ENCODE peak calls at places on chromosomes 11 and 22, in ten cellular contexts. V is uterus, C is Peyer's patch, S is colonic mucosa, M is AG04450, B is lung, U is neural progenitor cell, F is RWPE2, R is fibroblast of lung, Z is mesenchymal stem cell. L is an unnamed sample.

GRCh38 chr11:68525930-68526329 is 65.4 kb downstream of the PPP6R3 start:
- DNase-seq in V (no peak), S (no peak), R (no peak), C (no peak), U (no peak), Z (no peak), M (no peak), F (no peak), B (no peak), L (no peak)

GRCh38 chr11:104581246-104581980 is 316.8 kb downstream of the CASP12 start:
- DNase-seq in B (no peak), F (no peak), U (peak; percentile 61), S (no peak), V (no peak), Z (no peak), R (peak; percentile 65), C (no peak), M (no peak), L (no peak)

GRCh38 chr22:49845241-49845640 is 8.4 kb upstream of the ZBED4 start:
- DNase-seq in M (no peak), S (no peak), V (no peak), F (no peak), R (no peak), B (no peak), U (no peak), C (no peak), Z (no peak), L (no peak)

GRCh38 chr11:108498046-108498815 is at the start of gene POGLUT3:
- DNase-seq in C (peak; percentile 68), Z (peak; percentile 67), F (no peak), S (peak; percentile 53), R (peak; percentile 58), V (peak; percentile 45), U (peak; percentile 88), M (no peak), B (peak; percentile 45), L (peak; percentile 55)

GRCh38 chr11:126337472-126338241 is 17.8 kb upstream of the ST3GAL4 start:
- DNase-seq in V (no peak), M (no peak), R (no peak), Z (no peak), S (no peak), B (no peak), U (no peak), F (peak; percentile 43), C (no peak), L (no peak)

GRCh38 chr11:47979378-47980092 is 824 bp upstream of the PTPRJ start:
- DNase-seq in Z (peak; percentile 26), S (no peak), M (no peak), U (no peak), V (no peak), B (no peak), C (no peak), F (no peak), R (no peak), L (no peak)

GRCh38 chr11:108062336-108062735 is 53.6 kb downstream of the CUL5 start:
- DNase-seq in S (no peak), R (no peak), U (no peak), B (no peak), F (no peak), M (no peak), V (no peak), C (no peak), Z (no peak), L (no peak)

GRCh38 chr11:2221024-2221423 is 49.4 kb downstream of the ASCL2 start:
- DNase-seq in B (no peak), M (no peak), S (no peak), V (no peak), U (no peak), F (no peak), R (no peak), C (no peak), Z (no peak), L (no peak)

DNA sequence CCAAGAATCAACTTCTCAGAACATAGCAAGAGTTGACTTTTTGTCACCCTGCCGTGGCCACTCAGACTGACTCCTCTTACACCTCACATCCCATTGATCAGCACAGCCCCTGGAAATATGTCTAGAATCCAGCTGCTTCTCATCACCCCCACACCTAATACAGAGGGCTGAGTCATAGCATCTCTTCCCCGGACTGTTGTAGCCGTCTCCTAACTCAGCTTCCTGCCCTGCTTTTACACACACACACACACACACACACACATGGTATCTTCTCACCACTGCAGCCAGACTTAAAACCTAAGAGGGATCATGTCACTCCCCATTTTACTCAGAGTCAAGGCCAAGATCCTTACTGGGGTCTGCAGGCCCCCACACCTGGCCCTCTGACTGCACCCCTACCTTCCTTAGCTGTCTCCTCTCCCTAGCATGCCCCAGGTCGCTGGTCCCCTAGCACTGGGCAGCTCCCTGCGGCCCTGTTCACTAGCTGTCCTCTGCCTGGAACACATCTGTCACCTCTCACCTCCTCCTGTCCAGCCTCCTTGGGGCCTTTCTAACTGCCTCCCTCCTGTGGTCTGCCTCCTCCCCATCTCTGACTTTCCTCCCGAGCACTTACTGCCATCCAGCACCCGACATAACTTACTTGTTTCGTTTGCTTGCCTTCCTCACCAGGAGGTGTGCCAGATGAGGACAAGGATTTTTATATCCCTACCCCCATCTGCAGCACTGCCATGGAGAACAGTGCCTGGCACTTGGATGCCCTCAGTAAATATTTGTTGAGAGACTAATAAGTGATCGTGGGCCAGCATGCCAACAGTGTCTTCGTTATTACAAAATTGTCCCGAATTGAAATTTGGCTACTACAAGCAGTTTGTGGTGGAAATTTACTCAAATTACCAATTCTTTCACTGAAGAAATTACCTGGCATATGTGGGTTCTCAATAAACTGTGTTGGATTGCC is 61.9 kb downstream of the BMAL1 start:
- DNase-seq in M (peak; percentile 96), R (peak; percentile 99), F (no peak), Z (peak; percentile 94), S (no peak), U (no peak), V (no peak), C (no peak), B (peak; percentile 36), L (peak; percentile 80)
- H3K4me3 ChIP-seq in M (no peak overlapping the region), R (no peak overlapping the region), F (no peak overlapping the region), Z (no peak overlapping the region), S (no peak overlapping the region), U (no peak overlapping the region), V (no peak overlapping the region), C (no peak overlapping the region), B (no peak overlapping the region), L (no peak overlapping the region)

GRCh38 chr22:41178425-41178975 is 26.6 kb upstream of the L3MBTL2 start:
- DNase-seq in S (no peak), U (no peak), C (no peak), Z (no peak), M (no peak), B (no peak), R (no peak), F (no peak), V (peak; percentile 32), L (no peak)

GRCh38 chr22:41175546-41175945 is 29.6 kb upstream of the L3MBTL2 start:
- DNase-seq in M (no peak), Z (no peak), B (no peak), U (no peak), V (no peak), R (no peak), S (no peak), C (no peak), F (no peak), L (no peak)

GRCh38 chr22:41177040-41177625 is 28.0 kb upstream of the L3MBTL2 start:
- DNase-seq in F (no peak), B (no peak), M (no peak), C (no peak), Z (no peak), R (no peak), U (no peak), V (peak; percentile 29), S (no peak), L (no peak)

GRCh38 chr22:41180926-41181325 is 24.2 kb upstream of the L3MBTL2 start:
- DNase-seq in Z (no peak), S (no peak), U (no peak), B (no peak), M (no peak), F (no peak), C (no peak), V (no peak), R (no peak), L (no peak)

DNA sequence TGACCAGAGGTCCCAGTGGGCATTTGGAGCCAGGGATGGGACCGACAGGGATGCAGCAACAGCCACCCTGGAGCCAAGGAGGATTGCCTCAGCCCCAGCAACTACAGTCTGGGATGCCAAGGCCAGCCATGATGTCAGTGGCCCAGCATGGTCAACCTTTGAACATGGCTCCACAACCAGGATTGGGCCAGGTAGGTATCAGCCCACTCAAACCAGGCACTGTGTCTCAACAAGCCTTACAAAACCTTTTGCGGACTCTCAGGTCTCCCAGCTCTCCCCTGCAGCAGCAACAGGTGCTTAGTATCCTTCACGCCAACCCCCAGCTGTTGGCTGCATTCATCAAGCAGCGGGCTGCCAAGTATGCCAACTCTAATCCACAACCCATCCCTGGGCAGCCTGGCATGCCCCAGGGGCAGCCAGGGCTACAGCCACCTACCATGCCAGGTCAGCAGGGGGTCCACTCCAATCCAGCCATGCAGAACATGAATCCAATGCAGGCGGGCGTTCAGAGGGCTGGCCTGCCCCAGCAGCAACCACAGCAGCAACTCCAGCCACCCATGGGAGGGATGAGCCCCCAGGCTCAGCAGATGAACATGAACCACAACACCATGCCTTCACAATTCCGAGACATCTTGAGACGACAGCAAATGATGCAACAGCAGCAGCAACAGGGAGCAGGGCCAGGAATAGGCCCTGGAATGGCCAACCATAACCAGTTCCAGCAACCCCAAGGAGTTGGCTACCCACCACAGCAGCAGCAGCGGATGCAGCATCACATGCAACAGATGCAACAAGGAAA is 27.3 kb upstream of the L3MBTL2 start:
- DNase-seq in F (no peak), R (no peak), B (no peak), S (no peak), U (no peak), V (no peak), C (no peak), M (no peak), Z (no peak), L (no peak)
- H3K27ac ChIP-seq in F (no peak overlapping the region), R (no peak overlapping the region), B (no peak overlapping the region), S (no peak overlapping the region), U (no peak overlapping the region), V (no peak overlapping the region), C (no peak overlapping the region), M (no peak overlapping the region), Z (no peak overlapping the region), L (no peak overlapping the region)

DNA sequence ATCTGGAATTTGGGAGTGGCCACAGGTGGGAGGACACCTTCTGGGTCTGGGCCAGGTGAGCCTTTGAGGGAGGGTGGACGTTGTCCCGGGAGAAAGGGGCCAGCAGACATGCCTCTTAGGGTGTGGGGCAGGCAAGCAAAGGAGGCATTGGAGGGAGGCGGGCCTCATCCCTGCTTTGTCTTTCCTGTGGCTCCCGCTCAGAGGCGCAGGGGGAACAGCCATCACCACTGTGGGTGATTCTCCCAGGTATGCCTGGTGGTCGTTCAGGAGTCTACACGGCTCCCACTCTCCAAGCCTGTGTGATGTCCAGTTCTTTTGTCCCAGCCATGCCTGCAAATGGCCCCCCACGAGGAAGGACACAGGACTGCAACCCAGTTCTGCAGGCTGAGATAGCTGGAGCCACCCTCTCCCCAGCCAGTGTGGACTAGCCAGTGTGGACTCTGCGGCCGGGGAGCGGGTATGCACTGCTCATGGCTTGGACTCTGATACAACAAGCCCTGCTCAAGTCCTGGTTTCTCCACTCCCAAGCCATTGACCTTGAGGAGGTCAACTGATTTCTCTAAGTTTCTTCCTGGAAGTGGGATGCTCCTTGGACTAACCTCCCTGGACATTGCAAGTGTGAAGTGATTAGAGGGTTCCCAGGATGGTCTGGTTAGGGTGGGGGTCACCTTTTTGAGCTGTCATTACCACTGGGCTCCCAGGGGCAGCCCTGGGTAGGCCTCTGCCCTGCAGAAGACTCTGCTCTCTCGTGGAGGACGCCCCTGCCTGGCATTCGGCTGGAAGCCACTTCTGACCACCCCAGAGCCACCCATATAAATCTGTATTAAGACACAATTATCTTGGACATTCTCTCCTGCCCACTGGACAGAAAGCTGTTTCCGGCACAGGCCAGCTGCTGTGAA is 1151.2 kb downstream of the BRD1 start:
- DNase-seq in S (no peak), B (no peak), U (no peak), M (no peak), R (no peak), F (no peak), C (no peak), V (no peak), Z (no peak), L (no peak)
- H3K9me3 ChIP-seq in S (no peaks in the 10 kb centered on the region), B (no peaks in the 10 kb centered on the region), U (no peaks in the 10 kb centered on the region), M (peaks cover 89% of the 10 kb centered on the region), R (no peaks in the 10 kb centered on the region), F (no peaks in the 10 kb centered on the region), C (no peaks in the 10 kb centered on the region), V (no peaks in the 10 kb centered on the region), Z (peaks cover 15% of the 10 kb centered on the region), L (peaks cover 13% of the 10 kb centered on the region)

DNA sequence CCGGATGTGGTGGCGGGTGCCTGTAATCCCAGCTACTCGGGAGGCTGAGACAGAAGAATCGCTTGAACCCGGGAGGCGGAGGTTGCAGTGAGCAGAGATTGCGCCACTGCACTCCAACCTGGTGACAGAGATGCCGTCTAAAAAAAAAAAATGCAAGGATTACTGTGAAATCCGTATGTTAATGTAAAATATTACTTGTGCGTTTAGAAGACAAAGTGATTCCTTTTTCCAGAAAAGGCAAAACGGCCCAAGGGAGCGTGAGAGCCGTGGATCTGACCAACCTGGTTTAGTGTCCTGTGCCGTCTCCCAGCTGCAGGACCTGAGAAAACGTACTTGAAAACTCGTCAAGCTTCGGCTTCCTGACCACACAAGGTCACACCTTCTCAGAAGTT is 905 bp downstream of the HDHD5 start:
- DNase-seq in V (no peak), Z (no peak), M (no peak), C (no peak), U (no peak), F (no peak), R (no peak), S (no peak), B (no peak), L (no peak)
- H3K4me3 ChIP-seq in V (peak overlapping the region; percentile 83), Z (peak overlapping the region; percentile 80), M (peak overlapping the region; percentile 74), C (peak overlapping the region; percentile 85), U (peak overlapping the region; percentile 71), F (peak overlapping the region; percentile 77), R (peak overlapping the region; percentile 79), S (peak overlapping the region; percentile 74), B (peak overlapping the region; percentile 63), L (peak overlapping the region; percentile 65)